ENCODE peak calls at places on chromosomes 6 and 20, in nine cellular contexts. S is uterus; A is cardiac muscle cell; R is stimulated activated CD4-positive, alpha-beta T cell treated with anti-CD3 and anti-CD28 coated beads, Interleukin-2, amount 100 ng/mL, for 48 hours; F is C1 segment of cervical spinal cord; C is cardiac fibroblast; Y is D341Med; X is prostate gland; V is fibroblast of lung. L is an unnamed sample.

GRCh38 chr6:169915769-169916550 is 164.5 kb downstream of the ERMARD start:
- DNase-seq in F (no peak), A (peak; percentile 19), C (no peak), S (peak; percentile 54), V (no peak), X (no peak), Y (no peak), R (no peak), L (no peak)

GRCh38 chr6:57267586-57268293 is 45.6 kb upstream of the RAB23 start:
- DNase-seq in V (peak; percentile 99), S (peak; percentile 63), Y (peak; percentile 54), R (peak; percentile 8), F (no peak), A (peak; percentile 97), C (peak; percentile 96), X (no peak), L (peak; percentile 41)

GRCh38 chr6:31497595-31498476 is at the start of gene MICB:
- DNase-seq in S (peak; percentile 74), X (peak; percentile 78), R (peak; percentile 75), Y (peak; percentile 45), F (peak; percentile 30), C (peak; percentile 77), V (peak; percentile 68), A (peak; percentile 82), L (peak; percentile 46)

GRCh38 chr6:66421570-66421969 is 714.5 kb upstream of the EYS start:
- DNase-seq in Y (peak; percentile 30), C (peak; percentile 1), V (peak; percentile 2), S (no peak), X (no peak), A (peak; percentile 0), F (no peak), R (no peak), L (peak; percentile 8)

GRCh38 chr20:38453941-38454340 is 18.7 kb upstream of the RALGAPB start:
- DNase-seq in A (no peak), V (no peak), F (no peak), X (no peak), R (no peak), S (no peak), C (no peak), Y (no peak), L (no peak)

GRCh38 chr6:165439928-165440554 is 130.6 kb upstream of the C6orf118 start:
- DNase-seq in X (no peak), R (no peak), V (peak; percentile 75), Y (no peak), F (no peak), S (no peak), A (peak; percentile 84), C (peak; percentile 89), L (no peak)

GRCh38 chr20:7180261-7181045 is 413.0 kb downstream of the BMP2 start:
- DNase-seq in X (no peak), V (peak; percentile 19), F (no peak), A (peak; percentile 44), R (no peak), C (peak; percentile 22), S (no peak), Y (no peak), L (no peak)

GRCh38 chr6:95576621-95577316 is 566 bp upstream of the MANEA start:
- DNase-seq in C (peak; percentile 37), A (peak; percentile 34), F (no peak), X (no peak), Y (no peak), V (peak; percentile 41), R (no peak), S (no peak), L (no peak)

GRCh38 chr6:7267521-7268091 is 45.4 kb downstream of the SSR1 start:
- DNase-seq in V (peak; percentile 89), X (peak; percentile 88), A (peak; percentile 88), C (peak; percentile 90), R (no peak), F (no peak), Y (peak; percentile 41), S (no peak), L (peak; percentile 71)

GRCh38 chr6:27593200-27593818 is 120.4 kb upstream of the ZNF184 start:
- DNase-seq in R (no peak), Y (no peak), X (no peak), V (no peak), F (no peak), S (no peak), A (no peak), C (no peak), L (no peak)

L was measured in BE2C.